ENCODE peak calls at places on chromosome 1, in four cellular contexts. A is PC-3, G is neural progenitor cell, W is GM23248. H is an unnamed sample. For H4K20me1, the result is how much of the 10 kb centered on the place peaks cover.

GRCh38 chr1:150619576-150620509 is 9.6 kb downstream of the ENSA start:
- DNase-seq in G (no peak), W (peak), A (peak), H (peak)

GRCh38 chr1:7644906-7645750 is 126.0 kb upstream of the VAMP3 start:
- DNase-seq in G (no peak), W (no peak), A (no peak), H (no peak)

GRCh38 chr1:214447557-214447871 is 103.9 kb downstream of the PTPN14 start:
- DNase-seq in G (no peak), A (peak), W (no peak), H (no peak)

GRCh38 chr1:19645544-19646252 is 1.6 kb downstream of the NBL1 start:
- DNase-seq in A (no peak), W (peak), G (peak), H (no peak)

GRCh38 chr1:201562659-201563405 is 23.9 kb downstream of the NAV1 start:
- DNase-seq in W (peak), A (no peak), G (no peak), H (no peak)

GRCh38 chr1:77925966-77926365 is 37.5 kb downstream of the NEXN start:
- DNase-seq in A (no peak), W (peak), G (no peak), H (no peak)

GRCh38 chr1:245261786-245262185 is 107.0 kb downstream of the KIF26B start:
- DNase-seq in A (peak), G (no peak), W (no peak), H (no peak)

GRCh38 chr1:94209982-94210381 is 27.4 kb downstream of the ARHGAP29 start:
- DNase-seq in W (no peak), G (no peak), A (no peak), H (no peak)

GRCh38 chr1:7948950-7949349 is 8.3 kb upstream of the TNFRSF9 start:
- DNase-seq in G (no peak), A (peak), W (peak), H (no peak)

GRCh38 chr1:117754061-117754969 is 148.5 kb downstream of the TENT5C start:
- DNase-seq in W (peak), A (peak), G (peak), H (peak)

GRCh38 chr1:150516616-150517015 is 1.1 kb downstream of the FALEC start:
- DNase-seq in A (no peak), G (no peak), W (no peak), H (peak)

GRCh38 chr1:25433389-25434186 is 2.9 kb downstream of the MACO1 start:
- DNase-seq in W (peak), A (no peak), G (no peak), H (no peak)

GRCh38 chr1:11629184-11629583 is 25.0 kb downstream of the FBXO2 start:
- DNase-seq in W (no peak), G (no peak), A (no peak), H (no peak)

GRCh38 chr1:40839943-40840335 is 22.2 kb downstream of the CITED4 start:
- DNase-seq in W (no peak), G (no peak), A (no peak), H (no peak)

GRCh38 chr1:33425900-33426299 is 5.0 kb downstream of the PHC2 start:
- DNase-seq in G (no peak), A (no peak), W (no peak), H (no peak)

GRCh38 chr1:27127419-27127818 is 27.5 kb downstream of the SLC9A1 start:
- DNase-seq in G (peak), A (no peak), W (no peak), H (no peak)

GRCh38 chr1:193479187-193479586 is 292.8 kb upstream of the B3GALT2 start:
- DNase-seq in A (no peak), W (no peak), G (no peak), H (peak)

GRCh38 chr1:2412773-2413494 is 570 bp upstream of the PEX10 start:
- DNase-seq in A (peak), W (peak), G (peak), H (peak)

GRCh38 chr1:11125931-11126330 is 26.3 kb upstream of the EXOSC10 start:
- DNase-seq in G (no peak), A (no peak), W (no peak), H (no peak)

DNA sequence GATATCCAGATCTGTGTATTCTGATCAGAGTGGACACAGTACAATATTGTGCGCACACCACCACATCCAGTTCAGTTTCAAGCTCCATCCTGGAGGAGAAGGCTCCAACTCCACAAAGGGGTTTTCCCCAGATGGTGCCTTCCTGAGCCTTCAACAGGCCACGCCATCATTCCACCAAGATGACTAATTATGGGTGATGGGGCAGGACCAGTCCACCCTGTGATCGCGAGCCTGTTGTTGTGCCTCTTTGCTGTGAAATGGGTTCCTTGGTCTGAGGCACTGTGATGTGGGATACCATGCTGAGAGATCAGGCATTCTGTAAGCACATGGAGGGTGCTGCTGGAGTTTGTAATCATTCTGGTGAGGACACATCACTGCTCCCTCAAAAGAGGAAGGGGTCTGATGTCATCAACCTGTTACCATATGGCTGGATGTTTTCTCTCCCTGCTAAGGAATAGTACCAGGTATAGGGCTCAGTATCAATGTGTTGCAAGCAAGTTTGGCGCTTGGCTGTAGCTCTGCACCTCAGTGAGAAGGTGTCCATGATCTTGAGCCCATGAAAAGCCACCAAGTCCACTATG is 6.7 kb upstream of the SH2D2A start:
- DNase-seq in W (no peak), A (peak), G (no peak), H (no peak)
- H4K20me1 ChIP-seq in W (under half), A (under half), G (under half), H (under half)

DNA sequence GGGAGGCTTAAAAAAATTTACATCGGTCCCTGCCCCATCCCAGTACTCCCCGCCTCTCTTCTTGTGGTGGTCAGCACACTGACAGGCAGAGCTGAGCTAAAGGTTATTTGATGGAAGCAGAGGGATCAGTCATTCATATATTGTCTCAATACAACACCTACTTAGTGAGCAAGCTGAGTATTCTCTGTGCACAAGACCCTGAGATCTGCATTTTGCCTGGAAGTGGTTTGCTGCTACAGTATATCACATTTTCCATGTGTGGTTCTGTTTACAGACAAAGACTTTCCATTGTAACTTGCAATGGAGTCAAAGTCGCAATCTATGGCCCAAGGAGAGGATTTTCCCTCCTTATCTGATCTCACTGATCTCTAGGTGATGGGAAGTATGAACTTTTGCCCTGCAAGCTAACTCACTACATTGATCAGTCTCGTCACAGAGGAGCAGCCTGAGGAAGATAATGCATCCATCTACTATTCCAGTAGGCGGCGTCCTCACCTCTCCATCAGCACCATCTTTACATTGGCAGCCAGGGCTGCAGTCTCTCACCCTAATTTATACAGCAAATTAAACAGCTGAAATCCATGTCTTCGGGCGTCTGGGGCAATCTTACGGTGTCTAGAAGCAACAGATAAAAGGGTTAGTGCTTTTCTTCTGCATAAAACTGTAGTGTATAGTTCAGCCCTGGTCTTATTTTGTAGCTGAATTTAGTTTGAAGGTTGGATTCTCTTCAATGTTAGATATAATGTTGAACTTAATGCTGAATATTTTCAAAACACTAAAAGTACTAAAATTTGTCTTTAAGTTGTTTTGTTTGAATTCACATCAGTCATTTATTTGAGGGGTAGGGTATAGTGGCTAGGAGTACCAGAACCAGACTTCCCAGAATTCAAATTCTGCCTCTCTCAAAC is 3.2 kb upstream of the TRAF5 start:
- DNase-seq in W (peak), G (peak), A (peak), H (peak)
- TF ChIP-seq EZH2phosphoT487 in W (no peak), G (no peak), A (no peak), H (no peak)

DNA sequence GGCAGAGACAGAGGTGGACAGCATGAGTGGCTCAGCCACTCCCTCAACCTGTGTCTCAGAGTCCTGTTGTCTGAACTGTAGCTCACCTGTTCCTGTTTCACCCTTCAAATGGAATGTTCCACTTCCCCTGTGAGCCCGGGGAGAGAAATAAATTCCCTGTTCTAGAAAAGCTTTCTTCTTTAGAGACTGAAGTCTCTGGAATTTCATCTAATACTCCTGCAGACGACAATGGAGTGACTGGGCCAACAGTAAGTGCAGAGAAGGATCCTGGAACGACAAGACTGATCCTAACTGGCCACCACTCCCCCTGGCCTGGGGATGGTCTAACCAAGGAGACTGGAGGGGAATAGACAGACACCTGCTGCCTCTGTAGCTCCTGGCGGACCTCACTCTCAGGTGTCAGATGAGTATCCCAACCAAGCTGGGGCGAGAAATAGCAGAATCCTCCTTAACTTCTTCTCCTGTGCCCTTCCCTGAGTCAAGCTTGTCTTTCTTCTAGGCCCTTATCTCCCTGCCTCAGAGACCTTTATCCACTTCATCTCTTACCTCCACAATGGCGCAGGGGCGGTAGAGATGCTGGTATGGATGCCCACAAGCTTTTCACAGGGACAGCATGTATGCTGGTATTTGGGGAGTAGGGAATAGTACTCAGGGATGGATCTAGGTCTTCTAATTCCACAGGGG is 45.4 kb downstream of the PLEKHA6 start:
- DNase-seq in W (no peak), A (peak), G (no peak), H (peak)
- H4K20me1 ChIP-seq in W (under half), A (under half), G (under half), H (under half)

DNA sequence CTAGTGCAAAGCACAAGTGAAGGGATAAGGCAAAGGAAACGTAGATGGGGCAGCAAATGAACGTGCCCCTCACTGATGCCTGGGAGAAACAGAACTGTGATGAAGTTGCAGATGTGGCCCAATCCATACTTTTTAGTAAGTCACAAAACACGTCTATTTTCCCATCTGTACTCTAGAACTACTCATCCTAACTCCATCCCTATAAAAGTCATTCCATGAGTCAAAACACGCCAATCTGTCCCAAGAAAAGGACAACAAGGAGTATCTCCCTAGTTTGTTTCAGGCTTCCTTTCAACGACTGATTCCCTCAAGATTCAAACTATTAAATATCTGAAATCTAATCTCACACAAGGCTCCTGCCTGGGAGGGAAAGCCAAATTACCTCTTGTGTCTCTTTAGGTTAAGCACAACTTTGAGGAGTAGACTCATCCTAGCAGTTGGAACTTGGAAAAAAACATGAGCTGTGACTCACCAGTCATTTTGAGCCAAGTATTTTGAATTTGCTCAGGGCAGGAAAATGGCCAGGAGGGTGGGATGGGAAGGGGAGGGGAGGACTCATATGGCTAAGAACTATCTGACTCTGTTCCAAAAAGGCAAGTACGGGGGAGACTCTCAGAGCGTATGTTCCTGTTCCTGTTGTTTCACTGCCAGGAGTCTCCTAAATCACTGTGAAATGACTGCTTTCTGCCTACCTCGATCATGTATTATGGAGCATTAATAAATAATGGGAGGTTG is 214.5 kb upstream of the CAMK1G start:
- DNase-seq in W (peak), A (peak), G (no peak), H (no peak)
- TF ChIP-seq EZH2phosphoT487 in W (no peak), A (no peak), G (no peak), H (no peak)

GRCh38 chr1:218617986-218618385 is 272.9 kb downstream of the TGFB2 start:
- DNase-seq in G (no peak), W (no peak), A (no peak), H (no peak)
- H4K20me1 ChIP-seq in G (under half), W (under half), A (under half), H (under half)

DNA sequence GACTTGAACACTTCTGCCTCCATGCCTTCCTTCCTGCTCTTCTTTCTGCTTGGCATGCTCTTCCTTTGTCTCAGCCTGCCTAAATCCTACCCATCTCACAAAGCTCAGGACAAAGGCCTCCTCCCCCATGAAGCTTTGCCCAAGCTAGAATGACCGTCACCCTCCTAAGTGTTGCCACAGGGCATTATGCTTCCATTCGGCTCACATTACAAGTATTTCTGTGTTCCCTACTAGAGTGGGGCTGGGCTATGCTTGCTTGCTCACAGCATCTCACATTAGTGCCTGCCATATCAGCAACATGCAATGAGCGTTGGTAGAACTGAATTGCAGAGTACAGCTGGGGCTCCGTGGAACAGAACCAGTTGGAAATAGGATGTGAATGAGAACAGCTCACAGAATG is 82.8 kb downstream of the CD58 start:
- DNase-seq in A (peak), W (no peak), G (no peak), H (no peak)
- TF ChIP-seq EZH2phosphoT487 in A (no peak), W (no peak), G (no peak), H (no peak)

GRCh38 chr1:6627841-6628545 is 3.3 kb downstream of the THAP3 start:
- DNase-seq in G (no peak), A (no peak), W (no peak), H (no peak)
- H4K20me1 ChIP-seq in G (under half), A (under half), W (under half), H (under half)